ENCODE peak calls at places on chromosomes 3 and 15, in four cellular contexts. Q is heart left ventricle, G is cardiac muscle cell, E is tibial artery. X is an unnamed sample. For H3K9me3, the result is how much of the 10 kb centered on the place peaks cover.

GRCh38 chr15:80403712-80404056 is 498 bp upstream of the ARNT2 start:
- DNase-seq in Q (no peak), G (peak), E (no peak), X (no peak)

GRCh38 chr3:161268601-161269000 is 47.5 kb downstream of the NMD3 start:
- DNase-seq in Q (no peak), G (no peak), E (no peak), X (no peak)

GRCh38 chr3:101279765-101280385 is 40.5 kb downstream of the IMPG2 start:
- DNase-seq in Q (no peak), G (peak), E (no peak), X (no peak)

GRCh38 chr15:90617171-90617570 is 87.4 kb downstream of the CRTC3 start:
- DNase-seq in Q (no peak), G (no peak), E (no peak), X (no peak)

GRCh38 chr15:100665570-100665969 is 63.2 kb downstream of the ASB7 start:
- DNase-seq in Q (no peak), G (no peak), E (peak), X (no peak)

GRCh38 chr3:112046599-112046998 is 12.1 kb downstream of the TMPRSS7 start:
- DNase-seq in Q (no peak), G (no peak), E (no peak), X (no peak)

GRCh38 chr15:31465083-31465955 is 138.7 kb downstream of the KLF13 start:
- DNase-seq in Q (no peak), G (no peak), E (peak), X (no peak)

GRCh38 chr3:124298951-124299350 is 307.0 kb upstream of the ROPN1 start:
- DNase-seq in Q (no peak), G (no peak), E (no peak), X (no peak)

GRCh38 chr3:181976526-181976925 is 264.8 kb downstream of the SOX2 start:
- DNase-seq in Q (no peak), G (no peak), E (no peak), X (no peak)

GRCh38 chr15:99632521-99632920 is 66.7 kb downstream of the MEF2A start:
- DNase-seq in Q (no peak), G (no peak), E (no peak), X (no peak)
- H3K9me3 ChIP-seq in Q (under half), G (under half), E (under half), X (under half)

GRCh38 chr3:39105687-39106063 is 1.8 kb downstream of the GORASP1 start:
- DNase-seq in Q (peak), G (no peak), E (no peak), X (no peak)
- H3K4me3 ChIP-seq in Q (no peak), G (peak), E (peak), X (peak)

DNA sequence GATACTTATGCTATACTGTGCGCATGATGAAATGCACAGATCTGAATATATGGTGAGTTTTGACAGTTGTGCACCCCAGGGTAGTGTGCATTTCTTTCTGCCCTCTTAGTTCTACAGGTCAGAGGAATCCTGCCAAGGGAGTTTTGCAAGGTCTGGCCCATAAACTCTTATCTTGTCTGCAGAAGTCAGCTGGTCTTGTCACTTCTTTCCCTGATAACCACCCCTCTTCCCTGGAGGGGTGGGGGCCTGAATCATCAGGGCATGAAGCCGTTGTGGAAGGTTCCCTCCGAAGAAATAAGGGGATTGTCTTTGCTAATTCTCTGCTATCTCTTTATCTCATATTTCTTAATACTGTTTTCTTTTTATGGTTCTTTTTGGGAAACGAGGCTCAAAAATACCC is 30.4 kb downstream of the TRIM71 start:
- DNase-seq in Q (no peak), G (no peak), E (no peak), X (no peak)
- H3K27ac ChIP-seq in Q (no peak), G (peak), E (no peak), X (no peak)

DNA sequence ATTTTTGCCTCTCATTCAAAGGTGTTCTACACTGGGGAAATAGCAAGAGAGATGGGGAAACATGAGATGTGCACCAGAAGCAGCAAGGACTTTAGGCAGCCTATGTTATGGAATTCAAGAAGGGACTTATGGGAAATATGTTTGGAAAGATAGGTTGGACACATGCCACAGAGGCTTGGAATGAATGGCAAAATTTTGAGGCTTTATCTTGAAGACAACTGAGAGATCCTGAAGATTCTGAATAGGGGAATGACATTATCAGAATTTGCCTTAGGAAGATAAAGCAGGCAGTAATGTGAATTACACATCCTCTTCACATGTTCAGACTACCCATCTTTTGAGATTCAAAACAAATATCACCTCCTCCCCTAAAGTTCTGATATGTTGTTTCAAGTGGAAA is 10.0 kb upstream of the MECOM start:
- DNase-seq in Q (no peak), G (no peak), E (no peak), X (no peak)
- H3K9me3 ChIP-seq in Q (under half), G (under half), E (under half), X (under half)